ENCODE peak calls at places on chromosome 9, in eight cellular contexts. M is endothelial cell, I is ELF-1, H is A549, E is NCI-H146, A is AG04450, Q is hepatic stellate cell, C is T follicular helper cell. V is an unnamed sample.
A peak's percentile ranks its signal among the peaks of the same experiment; 100 is the strongest.

GRCh38 chr9:133532937-133533668 is 1.4 kb upstream of the ADAMTSL2 start:
- DNase-seq in M (peak; percentile 89), I (peak; percentile 91), H (peak; percentile 78), E (peak; percentile 66), A (no peak), Q (peak; percentile 63), C (peak; percentile 53), V (peak; percentile 34)

GRCh38 chr9:127175764-127176163 is 53.3 kb upstream of the ANGPTL2 start:
- DNase-seq in M (no peak), I (no peak), H (no peak), E (no peak), A (no peak), Q (no peak), C (no peak), V (no peak)

GRCh38 chr9:69444791-69445190 is 119.8 kb downstream of the ENTREP1 start:
- DNase-seq in M (no peak), I (peak; percentile 34), H (no peak), E (no peak), A (no peak), Q (no peak), C (no peak), V (no peak)

GRCh38 chr9:71769175-71770165 is 1.2 kb upstream of the CEMIP2 start:
- DNase-seq in M (peak; percentile 49), I (peak; percentile 95), H (peak; percentile 88), E (peak; percentile 12), A (no peak), Q (peak; percentile 41), C (peak; percentile 65), V (peak; percentile 66)

GRCh38 chr9:123834218-123834906 is 95.6 kb downstream of the DENND1A start:
- DNase-seq in M (no peak), I (no peak), H (no peak), E (no peak), A (no peak), Q (no peak), C (no peak), V (no peak)

GRCh38 chr9:112132356-112132755 is 42.7 kb downstream of the SUSD1 start:
- DNase-seq in M (no peak), I (no peak), H (no peak), E (no peak), A (peak; percentile 24), Q (no peak), C (no peak), V (no peak)

GRCh38 chr9:128771094-128771721 is 519 bp downstream of the ZER1 start:
- DNase-seq in M (peak; percentile 54), I (peak; percentile 31), H (no peak), E (peak; percentile 37), A (no peak), Q (peak; percentile 45), C (no peak), V (peak; percentile 17)

GRCh38 chr9:6703898-6704639 is 53.7 kb upstream of the KDM4C start:
- DNase-seq in M (peak; percentile 81), I (peak; percentile 97), H (peak; percentile 92), E (peak; percentile 96), A (peak; percentile 44), Q (peak; percentile 83), C (peak; percentile 75), V (peak; percentile 74)

GRCh38 chr9:72602629-72603028 is 81.2 kb downstream of the TMC1 start:
- DNase-seq in M (no peak), I (no peak), H (no peak), E (no peak), A (no peak), Q (peak; percentile 8), C (no peak), V (no peak)

GRCh38 chr9:68507098-68507795 is 33.4 kb downstream of the TMEM252 start:
- DNase-seq in M (no peak), I (no peak), H (peak; percentile 17), E (no peak), A (no peak), Q (peak; percentile 21), C (no peak), V (peak; percentile 9)

GRCh38 chr9:129524848-129525345 is 96.0 kb downstream of the C9orf50 start:
- DNase-seq in M (no peak), I (peak; percentile 69), H (no peak), E (no peak), A (no peak), Q (no peak), C (no peak), V (no peak)

GRCh38 chr9:126750941-126751725 is 53.7 kb upstream of the ZBTB43 start:
- DNase-seq in M (no peak), I (no peak), H (no peak), E (no peak), A (no peak), Q (no peak), C (no peak), V (no peak)

GRCh38 chr9:114591206-114591853 is 3.8 kb downstream of the ATP6V1G1 start:
- DNase-seq in M (no peak), I (no peak), H (no peak), E (no peak), A (no peak), Q (no peak), C (no peak), V (no peak)

GRCh38 chr9:136241540-136241939 is 4.1 kb downstream of the QSOX2 start:
- DNase-seq in M (no peak), I (no peak), H (no peak), E (no peak), A (no peak), Q (no peak), C (no peak), V (no peak)

GRCh38 chr9:113222482-113222841 is 1.1 kb downstream of the SLC31A1 start:
- DNase-seq in M (no peak), I (no peak), H (no peak), E (no peak), A (no peak), Q (no peak), C (no peak), V (peak; percentile 17)

GRCh38 chr9:81575976-81576375 is 113.4 kb downstream of the TLE1 start:
- DNase-seq in M (no peak), I (no peak), H (no peak), E (no peak), A (peak; percentile 20), Q (no peak), C (no peak), V (no peak)

GRCh38 chr9:88645172-88645868 is 110.3 kb downstream of the NXNL2 start:
- DNase-seq in M (no peak), I (no peak), H (no peak), E (no peak), A (no peak), Q (no peak), C (no peak), V (no peak)

GRCh38 chr9:18566125-18566524 is 92.2 kb downstream of the ADAMTSL1 start:
- DNase-seq in M (no peak), I (no peak), H (peak; percentile 30), E (no peak), A (no peak), Q (peak; percentile 14), C (no peak), V (no peak)

GRCh38 chr9:135809166-135809565 is 98.2 kb downstream of the CAMSAP1 start:
- DNase-seq in M (no peak), I (no peak), H (no peak), E (no peak), A (no peak), Q (peak; percentile 66), C (no peak), V (no peak)

GRCh38 chr9:15332939-15333338 is 25.9 kb upstream of the TTC39B start:
- DNase-seq in M (no peak), I (no peak), H (peak; percentile 9), E (no peak), A (no peak), Q (no peak), C (no peak), V (no peak)

GRCh38 chr9:134814598-134815215 is 65.9 kb upstream of the FCN2 start:
- DNase-seq in M (no peak), I (no peak), H (no peak), E (no peak), A (no peak), Q (peak; percentile 61), C (no peak), V (no peak)

GRCh38 chr9:125987420-125987819 is 240.2 kb downstream of the PBX3 start:
- DNase-seq in M (no peak), I (no peak), H (no peak), E (no peak), A (no peak), Q (no peak), C (no peak), V (no peak)

GRCh38 chr9:19552282-19552681 is 143.5 kb downstream of the ACER2 start:
- DNase-seq in M (no peak), I (no peak), H (no peak), E (no peak), A (no peak), Q (no peak), C (no peak), V (no peak)

GRCh38 chr9:114428466-114428865 is 40.7 kb upstream of the AKNA start:
- DNase-seq in M (no peak), I (no peak), H (no peak), E (no peak), A (no peak), Q (no peak), C (no peak), V (no peak)

GRCh38 chr9:90322296-90322695 is 320.3 kb downstream of the DIRAS2 start:
- DNase-seq in M (no peak), I (no peak), H (no peak), E (no peak), A (no peak), Q (no peak), C (no peak), V (no peak)

GRCh38 chr9:14179449-14179848 is 134.5 kb downstream of the NFIB start:
- DNase-seq in M (no peak), I (no peak), H (no peak), E (peak; percentile 93), A (no peak), Q (no peak), C (no peak), V (no peak)

GRCh38 chr9:135324329-135324728 is 155.3 kb upstream of the PPP1R26 start:
- DNase-seq in M (no peak), I (no peak), H (no peak), E (no peak), A (no peak), Q (no peak), C (no peak), V (no peak)

GRCh38 chr9:78982849-78983248 is 588.9 kb upstream of the TLE4 start:
- DNase-seq in M (no peak), I (no peak), H (no peak), E (no peak), A (no peak), Q (no peak), C (no peak), V (peak; percentile 8)

GRCh38 chr9:14433293-14433818 is 119.4 kb upstream of the NFIB start:
- DNase-seq in M (no peak), I (no peak), H (no peak), E (peak; percentile 51), A (no peak), Q (no peak), C (no peak), V (no peak)

GRCh38 chr9:5712651-5713360 is 83.9 kb downstream of the RIC1 start:
- DNase-seq in M (no peak), I (no peak), H (no peak), E (no peak), A (no peak), Q (no peak), C (no peak), V (peak; percentile 55)

GRCh38 chr9:72038890-72039410 is 21.5 kb downstream of the C9orf57 start:
- DNase-seq in M (peak; percentile 85), I (peak; percentile 92), H (peak; percentile 81), E (peak; percentile 34), A (peak; percentile 61), Q (peak; percentile 73), C (peak; percentile 38), V (peak; percentile 68)

GRCh38 chr9:89970701-89971100 is 365.9 kb downstream of the GADD45G start:
- DNase-seq in M (no peak), I (no peak), H (no peak), E (no peak), A (no peak), Q (no peak), C (no peak), V (no peak)

GRCh38 chr9:132622144-132622543 is 39.7 kb downstream of the BARHL1 start:
- DNase-seq in M (no peak), I (no peak), H (no peak), E (no peak), A (no peak), Q (no peak), C (no peak), V (no peak)

GRCh38 chr9:35910613-35911488 is 1.6 kb downstream of the SPAAR start:
- DNase-seq in M (peak; percentile 48), I (peak; percentile 47), H (peak; percentile 82), E (peak; percentile 32), A (no peak), Q (peak; percentile 32), C (peak; percentile 25), V (peak; percentile 75)

V was measured in ACHN.